ENCODE peak calls at places on chromosomes 6 and 20, in seven cellular contexts. One of them, this sample, is unnamed.

GRCh38 chr6:111601875-111602274 is 3.8 kb downstream of the TRAF3IP2 start:
- DNase-seq in AG04449: no peak
- DNase-seq in esophagus squamous epithelium: no peak
- DNase-seq in glomerular endothelial cell: no peak
- DNase-seq in NCI-H460: no peak
- DNase-seq in cerebellar cortex: peak
- DNase-seq in right lobe of liver: no peak
- DNase-seq in this sample: peak

GRCh38 chr6:168885741-168886140 is 367.9 kb downstream of the THBS2 start:
- DNase-seq in AG04449: no peak
- DNase-seq in esophagus squamous epithelium: no peak
- DNase-seq in glomerular endothelial cell: no peak
- DNase-seq in NCI-H460: no peak
- DNase-seq in cerebellar cortex: no peak
- DNase-seq in right lobe of liver: no peak
- DNase-seq in this sample: no peak

GRCh38 chr6:122702846-122703245 is 76.7 kb upstream of the FABP7 start:
- DNase-seq in AG04449: no peak
- DNase-seq in esophagus squamous epithelium: no peak
- DNase-seq in glomerular endothelial cell: no peak
- DNase-seq in NCI-H460: no peak
- DNase-seq in cerebellar cortex: no peak
- DNase-seq in right lobe of liver: no peak
- DNase-seq in this sample: no peak

GRCh38 chr20:40563296-40563950 is 125.6 kb downstream of the MAFB start:
- DNase-seq in AG04449: no peak
- DNase-seq in esophagus squamous epithelium: peak
- DNase-seq in glomerular endothelial cell: no peak
- DNase-seq in NCI-H460: no peak
- DNase-seq in cerebellar cortex: no peak
- DNase-seq in right lobe of liver: no peak
- DNase-seq in this sample: no peak

GRCh38 chr6:71533939-71534379 is 245.3 kb downstream of the OGFRL1 start:
- DNase-seq in AG04449: no peak
- DNase-seq in esophagus squamous epithelium: no peak
- DNase-seq in glomerular endothelial cell: no peak
- DNase-seq in NCI-H460: peak
- DNase-seq in cerebellar cortex: peak
- DNase-seq in right lobe of liver: no peak
- DNase-seq in this sample: no peak

GRCh38 chr6:136532030-136532429 is 18.2 kb downstream of the MAP7 start:
- DNase-seq in AG04449: no peak
- DNase-seq in esophagus squamous epithelium: no peak
- DNase-seq in glomerular endothelial cell: no peak
- DNase-seq in NCI-H460: no peak
- DNase-seq in cerebellar cortex: no peak
- DNase-seq in right lobe of liver: no peak
- DNase-seq in this sample: no peak

GRCh38 chr6:16148498-16148897 is 19.6 kb downstream of the MYLIP start:
- DNase-seq in AG04449: no peak
- DNase-seq in esophagus squamous epithelium: no peak
- DNase-seq in glomerular endothelial cell: no peak
- DNase-seq in NCI-H460: no peak
- DNase-seq in cerebellar cortex: no peak
- DNase-seq in right lobe of liver: no peak
- DNase-seq in this sample: no peak

GRCh38 chr20:33092361-33092760 is 12.9 kb downstream of the BPIFB4 start:
- DNase-seq in AG04449: no peak
- DNase-seq in esophagus squamous epithelium: no peak
- DNase-seq in glomerular endothelial cell: no peak
- DNase-seq in NCI-H460: no peak
- DNase-seq in cerebellar cortex: no peak
- DNase-seq in right lobe of liver: no peak
- DNase-seq in this sample: no peak

GRCh38 chr20:22795897-22796296 is 211.5 kb upstream of the FOXA2 start:
- DNase-seq in AG04449: peak
- DNase-seq in esophagus squamous epithelium: no peak
- DNase-seq in glomerular endothelial cell: peak
- DNase-seq in NCI-H460: no peak
- DNase-seq in cerebellar cortex: no peak
- DNase-seq in right lobe of liver: no peak
- DNase-seq in this sample: peak

GRCh38 chr6:105178110-105178509 is 1.7 kb downstream of the POPDC3 start:
- DNase-seq in AG04449: peak
- DNase-seq in esophagus squamous epithelium: no peak
- DNase-seq in glomerular endothelial cell: no peak
- DNase-seq in NCI-H460: peak
- DNase-seq in cerebellar cortex: no peak
- DNase-seq in right lobe of liver: no peak
- DNase-seq in this sample: peak

GRCh38 chr6:98844244-98845161 is 10.1 kb downstream of the POU3F2 start:
- DNase-seq in AG04449: no peak
- DNase-seq in esophagus squamous epithelium: no peak
- DNase-seq in glomerular endothelial cell: no peak
- DNase-seq in NCI-H460: no peak
- DNase-seq in cerebellar cortex: no peak
- DNase-seq in right lobe of liver: no peak
- DNase-seq in this sample: no peak

GRCh38 chr20:56422131-56422823 is 10.2 kb downstream of the CASS4 start:
- DNase-seq in AG04449: no peak
- DNase-seq in esophagus squamous epithelium: no peak
- DNase-seq in glomerular endothelial cell: no peak
- DNase-seq in NCI-H460: no peak
- DNase-seq in cerebellar cortex: no peak
- DNase-seq in right lobe of liver: no peak
- DNase-seq in this sample: peak

GRCh38 chr6:121756643-121757042 is 321.2 kb downstream of the GJA1 start:
- DNase-seq in AG04449: no peak
- DNase-seq in esophagus squamous epithelium: no peak
- DNase-seq in glomerular endothelial cell: no peak
- DNase-seq in NCI-H460: no peak
- DNase-seq in cerebellar cortex: no peak
- DNase-seq in right lobe of liver: no peak
- DNase-seq in this sample: no peak

GRCh38 chr6:3383525-3383924 is 73.3 kb downstream of the SLC22A23 start:
- DNase-seq in AG04449: no peak
- DNase-seq in esophagus squamous epithelium: no peak
- DNase-seq in glomerular endothelial cell: no peak
- DNase-seq in NCI-H460: peak
- DNase-seq in cerebellar cortex: no peak
- DNase-seq in right lobe of liver: peak
- DNase-seq in this sample: no peak

GRCh38 chr6:139175389-139175788 is 40.5 kb downstream of the HECA start:
- DNase-seq in AG04449: no peak
- DNase-seq in esophagus squamous epithelium: no peak
- DNase-seq in glomerular endothelial cell: no peak
- DNase-seq in NCI-H460: no peak
- DNase-seq in cerebellar cortex: no peak
- DNase-seq in right lobe of liver: no peak
- DNase-seq in this sample: no peak

GRCh38 chr6:146990284-146990683 is 213.9 kb upstream of the STXBP5 start:
- DNase-seq in AG04449: no peak
- DNase-seq in esophagus squamous epithelium: no peak
- DNase-seq in glomerular endothelial cell: no peak
- DNase-seq in NCI-H460: no peak
- DNase-seq in cerebellar cortex: peak
- DNase-seq in right lobe of liver: no peak
- DNase-seq in this sample: no peak

GRCh38 chr20:36792422-36792821 is 18.9 kb upstream of the DSN1 start:
- DNase-seq in AG04449: no peak
- DNase-seq in esophagus squamous epithelium: no peak
- DNase-seq in glomerular endothelial cell: no peak
- DNase-seq in NCI-H460: peak
- DNase-seq in cerebellar cortex: peak
- DNase-seq in right lobe of liver: no peak
- DNase-seq in this sample: peak

GRCh38 chr6:101806241-101806640 is 412.7 kb downstream of the GRIK2 start:
- DNase-seq in AG04449: peak
- DNase-seq in esophagus squamous epithelium: no peak
- DNase-seq in glomerular endothelial cell: peak
- DNase-seq in NCI-H460: no peak
- DNase-seq in cerebellar cortex: no peak
- DNase-seq in right lobe of liver: no peak
- DNase-seq in this sample: peak

GRCh38 chr6:166197361-166197760 is 29.7 kb upstream of the TBXT start:
- DNase-seq in AG04449: no peak
- DNase-seq in esophagus squamous epithelium: no peak
- DNase-seq in glomerular endothelial cell: no peak
- DNase-seq in NCI-H460: no peak
- DNase-seq in cerebellar cortex: no peak
- DNase-seq in right lobe of liver: no peak
- DNase-seq in this sample: no peak

GRCh38 chr6:28953039-28953872 is 29.5 kb upstream of the TRIM27 start:
- DNase-seq in AG04449: peak
- DNase-seq in esophagus squamous epithelium: no peak
- DNase-seq in glomerular endothelial cell: no peak
- DNase-seq in NCI-H460: no peak
- DNase-seq in cerebellar cortex: peak
- DNase-seq in right lobe of liver: no peak
- DNase-seq in this sample: no peak

GRCh38 chr6:169850154-169850553 is 98.7 kb downstream of the ERMARD start:
- DNase-seq in AG04449: no peak
- DNase-seq in esophagus squamous epithelium: no peak
- DNase-seq in glomerular endothelial cell: no peak
- DNase-seq in NCI-H460: no peak
- DNase-seq in cerebellar cortex: no peak
- DNase-seq in right lobe of liver: no peak
- DNase-seq in this sample: no peak